ENCODE peak calls at places on chromosomes 1 and 21, in four cellular contexts. V is SHP77, K is NCI-H774, F is posterior vena cava. Y is an unnamed sample.

GRCh38 chr1:234885601-234886000 is 243.0 kb downstream of the TOMM20 start:
- DNase-seq in V (no peak), K (no peak), F (no peak), Y (no peak)

GRCh38 chr1:240385985-240386978 is 225.7 kb downstream of the GREM2 start:
- DNase-seq in V (no peak), K (no peak), F (no peak), Y (no peak)

GRCh38 chr1:43270421-43271095 is 775 bp downstream of the TMEM125 start:
- DNase-seq in V (no peak), K (peak; percentile 89), F (peak; percentile 73), Y (no peak)

GRCh38 chr1:99003911-99004269 is 771 bp downstream of the PLPPR5 start:
- DNase-seq in V (no peak), K (no peak), F (no peak), Y (no peak)

GRCh38 chr1:31790140-31790539 is 25.7 kb downstream of the SPOCD1 start:
- DNase-seq in V (no peak), K (no peak), F (peak; percentile 32), Y (no peak)

GRCh38 chr21:42777757-42778344 is 101.5 kb downstream of the WDR4 start:
- DNase-seq in V (no peak), K (no peak), F (no peak), Y (no peak)

GRCh38 chr1:64878931-64879710 is 87.2 kb downstream of the JAK1 start:
- DNase-seq in V (no peak), K (no peak), F (no peak), Y (no peak)

GRCh38 chr1:109188776-109189175 is 24.9 kb upstream of the SARS1 start:
- DNase-seq in V (no peak), K (no peak), F (no peak), Y (no peak)

GRCh38 chr1:24151175-24151533 is 8.2 kb upstream of the IL22RA1 start:
- DNase-seq in V (peak; percentile 11), K (peak; percentile 35), F (no peak), Y (no peak)

GRCh38 chr21:42622284-42622683 is 31.1 kb upstream of the PDE9A start:
- DNase-seq in V (no peak), K (no peak), F (no peak), Y (no peak)

GRCh38 chr1:19780267-19780877 is 19.3 kb downstream of the TMCO4 start:
- DNase-seq in V (no peak), K (no peak), F (no peak), Y (no peak)

GRCh38 chr1:90387825-90388224 is 329.3 kb downstream of the BARHL2 start:
- DNase-seq in V (no peak), K (no peak), F (no peak), Y (no peak)